ENCODE peak calls at places on chromosomes 11 and 22, in four cellular contexts. D is K562, L is HepG2, K is A549. T is an unnamed sample.

GRCh38 chr11:35967042-35967441 is 23.2 kb downstream of the LDLRAD3 start:
- DNase-seq in D (no peak), L (no peak), K (no peak), T (no peak)

GRCh38 chr11:63680842-63681207 is 475 bp upstream of the RTN3 start:
- DNase-seq in D (no peak), L (no peak), K (no peak), T (no peak)

GRCh38 chr11:17921620-17922473 is 91.0 kb downstream of the SERGEF start:
- DNase-seq in D (no peak), L (no peak), K (no peak), T (peak)

GRCh38 chr11:4647795-4648194 is 4.0 kb downstream of the OR51E1 start:
- DNase-seq in D (no peak), L (no peak), K (no peak), T (no peak)

GRCh38 chr11:73907191-73907590 is 30.4 kb downstream of the PAAF1 start:
- DNase-seq in D (peak), L (peak), K (peak), T (peak)

GRCh38 chr11:125128450-125128849 is 17.0 kb upstream of the TMEM218 start:
- DNase-seq in D (no peak), L (no peak), K (no peak), T (peak)

GRCh38 chr11:59728913-59729312 is 15.3 kb upstream of the OR10V1 start:
- DNase-seq in D (no peak), L (no peak), K (no peak), T (no peak)

GRCh38 chr11:130674686-130675085 is 226.2 kb downstream of the ADAMTS15 start:
- DNase-seq in D (no peak), L (no peak), K (no peak), T (peak)

GRCh38 chr11:126719740-126720139 is 280.8 kb downstream of the KIRREL3 start:
- DNase-seq in D (no peak), L (no peak), K (no peak), T (no peak)

GRCh38 chr11:36594316-36594989 is at the start of gene IFTAP:
- DNase-seq in D (peak), L (peak), K (peak), T (peak)

GRCh38 chr11:7677071-7677470 is 3.8 kb upstream of the CYB5R2 start:
- DNase-seq in D (no peak), L (no peak), K (peak), T (peak)

DNA sequence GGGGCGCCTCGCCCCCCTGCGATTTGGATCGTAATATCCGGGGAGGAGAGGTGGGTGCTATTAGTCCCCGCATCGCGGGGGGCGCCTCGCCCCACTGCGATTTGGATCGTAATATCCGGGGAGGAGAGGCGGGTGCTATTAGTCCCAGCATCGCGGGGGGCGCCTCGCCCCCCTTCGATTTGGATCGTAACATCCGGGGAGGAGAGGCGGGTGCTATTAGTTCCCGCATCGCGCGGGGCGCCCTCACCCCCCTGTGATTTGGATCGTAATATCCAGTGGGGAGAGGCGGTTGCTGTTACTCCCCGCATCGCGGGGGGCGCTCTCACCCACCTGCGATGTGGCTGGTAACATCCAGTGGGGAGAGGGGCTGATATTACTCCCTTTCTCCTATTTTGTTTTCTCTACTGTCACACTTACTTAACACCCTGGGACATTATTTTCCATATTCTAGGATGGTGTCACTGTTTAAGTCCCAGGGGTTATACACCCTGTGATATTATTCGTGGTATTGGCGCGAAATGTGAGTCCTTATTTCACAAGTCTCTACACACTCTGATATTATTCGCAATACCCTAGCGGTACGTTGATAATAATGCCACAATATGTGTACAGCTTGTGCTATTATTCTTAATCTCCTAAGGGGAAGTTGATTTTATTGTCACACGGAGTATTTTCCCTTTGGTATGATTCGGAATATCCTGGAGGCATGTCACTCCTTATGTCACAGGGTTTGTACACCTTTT is 57.8 kb upstream of the ALDH3B2 start:
- DNase-seq in D (peak), L (no peak), K (peak), T (no peak)
- TF ChIP-seq BHLHE40 in D (no peak), L (no peak), K (no peak), T (no peak)

GRCh38 chr11:72113170-72113808 is 794 bp upstream of the ANAPC15 start:
- DNase-seq in D (no peak), L (no peak), K (no peak), T (peak)
- TF ChIP-seq MAZ in D (no peak), L (no peak), K (no peak), T (no peak)

GRCh38 chr11:119584193-119585037 is 144.6 kb downstream of the NECTIN1 start:
- DNase-seq in D (peak), L (no peak), K (no peak), T (peak)
- TF ChIP-seq BHLHE40 in D (no peak), L (no peak), K (no peak), T (no peak)

GRCh38 chr11:68471360-68472340 is 11.1 kb downstream of the PPP6R3 start:
- DNase-seq in D (no peak), L (no peak), K (no peak), T (peak)
- TF ChIP-seq MAZ in D (no peak), L (no peak), K (no peak), T (no peak)

GRCh38 chr22:37174964-37175363 is 13.1 kb downstream of the C1QTNF6 start:
- DNase-seq in D (no peak), L (no peak), K (no peak), T (no peak)
- TF ChIP-seq BHLHE40 in D (no peak), L (no peak), K (no peak), T (no peak)

GRCh38 chr22:20606041-20606783 is 98.8 kb downstream of the MED15 start:
- DNase-seq in D (peak), L (peak), K (peak), T (peak)
- TF ChIP-seq MAZ in D (peak), L (no peak), K (no peak), T (no peak)

GRCh38 chr11:23769214-23769613 is 727.6 kb upstream of the LUZP2 start:
- DNase-seq in D (no peak), L (no peak), K (no peak), T (no peak)
- TF ChIP-seq BHLHE40 in D (no peak), L (no peak), K (no peak), T (no peak)

DNA sequence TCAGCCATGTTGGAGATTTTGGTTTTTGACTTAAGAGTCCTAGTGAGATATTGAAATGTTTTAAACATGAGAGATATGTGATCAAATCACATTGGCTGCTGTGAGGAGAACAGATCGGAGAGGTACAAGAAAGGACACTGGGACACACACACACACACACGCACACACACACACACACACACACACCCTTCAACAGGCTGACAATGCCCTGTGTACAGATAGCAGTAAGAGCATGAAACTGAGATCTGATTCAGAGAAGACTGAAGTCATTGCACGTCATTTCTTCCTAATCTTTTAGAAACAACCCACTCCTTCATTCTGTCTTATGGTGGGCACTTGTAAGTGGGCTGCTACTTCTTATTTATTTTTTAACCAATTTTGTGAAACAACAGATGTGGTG is 200.5 kb upstream of the E2F8 start:
- DNase-seq in D (peak), L (no peak), K (no peak), T (no peak)
- TF ChIP-seq MAZ in D (no peak), L (no peak), K (no peak), T (no peak)

DNA sequence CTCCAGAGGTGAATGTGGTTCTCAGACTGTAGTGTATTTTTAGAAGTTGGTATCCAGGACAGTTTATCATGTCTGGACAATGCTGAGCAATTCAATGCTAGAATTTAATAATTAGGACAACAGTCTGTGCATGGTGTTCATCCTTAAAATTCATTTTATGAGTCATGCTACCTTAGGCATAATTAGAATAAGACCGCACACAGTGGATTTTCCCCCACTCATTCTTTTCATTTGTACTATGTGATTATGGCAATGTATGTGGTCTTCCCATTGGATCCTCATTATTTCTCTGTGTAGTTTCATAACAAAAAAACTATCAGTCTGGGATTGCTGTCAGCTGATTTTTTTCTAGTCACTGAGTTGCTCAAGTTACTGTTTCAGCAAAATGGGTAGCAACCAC is 196.8 kb downstream of the ARHGAP42 start:
- DNase-seq in D (no peak), L (no peak), K (no peak), T (no peak)
- TF ChIP-seq BHLHE40 in D (no peak), L (no peak), K (no peak), T (no peak)

T was measured in IMR-90.